ENCODE peak calls at places on chromosomes 5 and 9, in five cellular contexts. I is KG1, V is H4, Z is caudate nucleus, L is NCI-H2171 treated with DMSO at 0.1 percent for 48 hours. J is an unnamed sample.

GRCh38 chr5:96601811-96602244 is 60.3 kb upstream of the CAST start:
- DNase-seq in I (no peak), V (peak; percentile 71), Z (no peak), L (peak; percentile 38), J (peak; percentile 68)

GRCh38 chr5:147989239-147989638 is 74.5 kb upstream of the SPINK5 start:
- DNase-seq in I (no peak), V (no peak), Z (no peak), L (no peak), J (no peak)

GRCh38 chr9:96122756-96123155 is 179.2 kb downstream of the HSD17B3 start:
- DNase-seq in I (no peak), V (peak; percentile 45), Z (no peak), L (no peak), J (peak; percentile 26)

GRCh38 chr5:150780180-150780692 is 1.7 kb downstream of the SMIM3 start:
- DNase-seq in I (no peak), V (peak; percentile 67), Z (no peak), L (no peak), J (peak; percentile 99)

GRCh38 chr5:82440041-82440440 is 161.9 kb upstream of the RPS23 start:
- DNase-seq in I (no peak), V (no peak), Z (no peak), L (no peak), J (no peak)

GRCh38 chr5:167816354-167816753 is 475.1 kb upstream of the WWC1 start:
- DNase-seq in I (no peak), V (peak; percentile 17), Z (no peak), L (no peak), J (peak; percentile 65)

GRCh38 chr9:118929317-118929716 is 439.9 kb downstream of the BRINP1 start:
- DNase-seq in I (no peak), V (no peak), Z (no peak), L (no peak), J (peak; percentile 89)

GRCh38 chr5:178291969-178292825 is 59.6 kb upstream of the PHYKPL start:
- DNase-seq in I (no peak), V (no peak), Z (no peak), L (no peak), J (no peak)

GRCh38 chr5:64766105-64766504 is 2.4 kb downstream of the SREK1IP1 start:
- DNase-seq in I (no peak), V (no peak), Z (no peak), L (no peak), J (no peak)

GRCh38 chr5:126422994-126423788 is at the start of gene GRAMD2B:
- DNase-seq in I (peak; percentile 34), V (peak; percentile 11), Z (peak; percentile 23), L (no peak), J (peak; percentile 88)

GRCh38 chr5:1760656-1761452 is 38.8 kb downstream of the MRPL36 start:
- DNase-seq in I (no peak), V (no peak), Z (no peak), L (no peak), J (no peak)

GRCh38 chr5:181173027-181173419 is 25.6 kb downstream of the OR2V2 start:
- DNase-seq in I (no peak), V (peak; percentile 68), Z (no peak), L (no peak), J (peak; percentile 50)